ENCODE peak calls at places on chromosomes 11 and 22, in four cellular contexts. F is GM23248, R is neural progenitor cell, N is endothelial cell of umbilical vein. I is an unnamed sample.

GRCh38 chr11:6622261-6623171 is 3.3 kb upstream of the TPP1 start:
- DNase-seq in F (no peak), R (no peak), N (no peak), I (no peak)

GRCh38 chr11:71206186-71206585 is 46.2 kb downstream of the SHANK2 start:
- DNase-seq in F (peak; percentile 29), R (peak; percentile 45), N (no peak), I (peak; percentile 7)

GRCh38 chr22:23065495-23066122 is 4.7 kb upstream of the GNAZ start:
- DNase-seq in F (no peak), R (no peak), N (no peak), I (no peak)

GRCh38 chr11:101741479-101742175 is 157.8 kb upstream of the TRPC6 start:
- DNase-seq in F (no peak), R (no peak), N (no peak), I (no peak)

GRCh38 chr11:106697058-106697457 is 321.2 kb downstream of the GUCY1A2 start:
- DNase-seq in F (peak; percentile 79), R (no peak), N (no peak), I (peak; percentile 66)

GRCh38 chr11:20275987-20276660 is 87.4 kb upstream of the HTATIP2 start:
- DNase-seq in F (no peak), R (peak; percentile 29), N (no peak), I (no peak)

GRCh38 chr22:26285632-26286031 is 116.4 kb downstream of the SEZ6L start:
- DNase-seq in F (no peak), R (no peak), N (no peak), I (no peak)

GRCh38 chr11:47355283-47356128 is 3.0 kb upstream of the MYBPC3 start:
- DNase-seq in F (peak; percentile 97), R (peak; percentile 96), N (peak; percentile 92), I (peak; percentile 97)

GRCh38 chr11:67055812-67056211 is 835 bp upstream of the RHOD start:
- DNase-seq in F (peak; percentile 76), R (peak; percentile 22), N (no peak), I (no peak)

GRCh38 chr11:88552377-88553029 is 215.0 kb upstream of the CTSC start:
- DNase-seq in F (peak; percentile 73), R (peak; percentile 73), N (no peak), I (peak; percentile 41)

GRCh38 chr22:22685586-22685985 is 41.2 kb downstream of the GGTLC2 start:
- DNase-seq in F (no peak), R (no peak), N (no peak), I (no peak)

GRCh38 chr11:62129610-62130497 is 6.0 kb downstream of the INCENP start:
- DNase-seq in F (no peak), R (no peak), N (no peak), I (no peak)

GRCh38 chr11:69588270-69588669 is 52.7 kb upstream of the CCND1 start:
- DNase-seq in F (peak; percentile 95), R (no peak), N (peak; percentile 50), I (peak; percentile 47)

GRCh38 chr11:47003180-47003877 is 66.8 kb downstream of the CSTPP1 start:
- DNase-seq in F (peak; percentile 72), R (no peak), N (no peak), I (no peak)

GRCh38 chr11:130999992-131000770 is 83.9 kb upstream of the SNX19 start:
- DNase-seq in F (peak; percentile 96), R (no peak), N (peak; percentile 80), I (peak; percentile 93)

GRCh38 chr22:19717181-19717580 is 2.9 kb downstream of the SEPTIN5 start:
- DNase-seq in F (no peak), R (no peak), N (no peak), I (no peak)

GRCh38 chr11:124872741-124873140 is 7.5 kb downstream of the ROBO3 start:
- DNase-seq in F (no peak), R (peak; percentile 53), N (no peak), I (no peak)

GRCh38 chr11:8777907-8778767 is 95.5 kb downstream of the RPL27A start:
- DNase-seq in F (peak; percentile 68), R (peak; percentile 31), N (no peak), I (no peak)

GRCh38 chr11:1486054-1486825 is at the start of gene MOB2:
- DNase-seq in F (no peak), R (no peak), N (peak; percentile 43), I (no peak)

GRCh38 chr11:46446343-46446751 is 54.8 kb upstream of the CHRM4 start:
- DNase-seq in F (peak; percentile 22), R (no peak), N (peak; percentile 37), I (peak; percentile 76)

GRCh38 chr22:32926600-32926999 is 125.1 kb downstream of the TIMP3 start:
- DNase-seq in F (peak; percentile 64), R (peak; percentile 50), N (no peak), I (peak; percentile 67)

GRCh38 chr22:48811885-48812284 is 1015.8 kb downstream of the BRD1 start:
- DNase-seq in F (no peak), R (no peak), N (no peak), I (no peak)

GRCh38 chr22:43002198-43002577 is 12.8 kb downstream of the PACSIN2 start:
- DNase-seq in F (peak; percentile 88), R (no peak), N (peak; percentile 72), I (peak; percentile 66)

GRCh38 chr11:1459739-1460395 is 26.7 kb downstream of the MOB2 start:
- DNase-seq in F (no peak), R (no peak), N (no peak), I (no peak)

GRCh38 chr22:23862103-23862502 is 4.4 kb downstream of the SLC2A11 start:
- DNase-seq in F (peak; percentile 61), R (peak; percentile 68), N (peak; percentile 50), I (peak; percentile 52)

GRCh38 chr11:130181295-130182272 is 22.0 kb downstream of the ST14 start:
- DNase-seq in F (peak; percentile 95), R (no peak), N (no peak), I (peak; percentile 80)

GRCh38 chr11:64121637-64122410 is 44.1 kb downstream of the MACROD1 start:
- DNase-seq in F (peak; percentile 61), R (peak; percentile 36), N (no peak), I (peak; percentile 39)

GRCh38 chr22:19872779-19873137 is 18.1 kb upstream of the GNB1L start:
- DNase-seq in F (no peak), R (no peak), N (no peak), I (no peak)

GRCh38 chr11:127965947-127966668 is 621.2 kb downstream of the ETS1 start:
- DNase-seq in F (peak; percentile 55), R (peak; percentile 8), N (no peak), I (peak; percentile 78)

GRCh38 chr11:33109242-33109641 is 52.0 kb downstream of the CSTF3 start:
- DNase-seq in F (no peak), R (no peak), N (no peak), I (no peak)

GRCh38 chr11:114095899-114096298 is 36.4 kb downstream of the ZBTB16 start:
- DNase-seq in F (no peak), R (no peak), N (no peak), I (no peak)
- H3K4me1 ChIP-seq in F (no peaks in the 10 kb centered on the region), R (peaks cover 58% of the 10 kb centered on the region), N (peaks cover 15% of the 10 kb centered on the region), I (peaks cover 79% of the 10 kb centered on the region)

GRCh38 chr11:68352591-68352990 is 40.2 kb downstream of the LRP5 start:
- DNase-seq in F (no peak), R (no peak), N (no peak), I (no peak)
- H3K36me3 ChIP-seq in F (no peaks in the 10 kb centered on the region), R (no peaks in the 10 kb centered on the region), N (peaks cover 14% of the 10 kb centered on the region), I (peaks cover under 1% of the 10 kb centered on the region)

GRCh38 chr11:111362887-111363411 is 16.1 kb downstream of the POU2AF1 start:
- DNase-seq in F (no peak), R (no peak), N (no peak), I (no peak)
- H3K4me1 ChIP-seq in F (no peaks in the 10 kb centered on the region), R (no peaks in the 10 kb centered on the region), N (no peaks in the 10 kb centered on the region), I (no peaks in the 10 kb centered on the region)

DNA sequence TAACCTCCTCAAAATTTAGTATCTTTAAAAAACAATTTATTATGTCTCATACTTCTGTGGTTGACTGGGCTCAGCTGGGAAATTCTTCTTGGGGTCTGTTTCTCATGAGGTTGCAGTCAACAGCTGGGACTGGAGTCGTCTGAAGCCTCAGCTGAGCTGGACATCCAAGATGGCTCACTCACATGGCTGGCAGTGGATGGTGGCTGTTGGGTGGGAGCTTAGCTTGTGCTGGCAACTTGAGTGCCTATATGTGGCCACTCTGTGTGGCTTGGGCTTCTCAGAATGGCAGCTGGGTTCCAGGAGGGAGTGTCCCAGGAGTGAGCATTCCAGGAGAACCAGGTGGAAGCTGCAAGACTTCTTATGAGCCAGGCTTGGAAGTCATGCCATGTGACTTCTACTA is 13.2 kb downstream of the THY1 start:
- DNase-seq in F (no peak), R (no peak), N (no peak), I (no peak)
- H3K36me3 ChIP-seq in F (no peaks in the 10 kb centered on the region), R (no peaks in the 10 kb centered on the region), N (no peaks in the 10 kb centered on the region), I (no peaks in the 10 kb centered on the region)

DNA sequence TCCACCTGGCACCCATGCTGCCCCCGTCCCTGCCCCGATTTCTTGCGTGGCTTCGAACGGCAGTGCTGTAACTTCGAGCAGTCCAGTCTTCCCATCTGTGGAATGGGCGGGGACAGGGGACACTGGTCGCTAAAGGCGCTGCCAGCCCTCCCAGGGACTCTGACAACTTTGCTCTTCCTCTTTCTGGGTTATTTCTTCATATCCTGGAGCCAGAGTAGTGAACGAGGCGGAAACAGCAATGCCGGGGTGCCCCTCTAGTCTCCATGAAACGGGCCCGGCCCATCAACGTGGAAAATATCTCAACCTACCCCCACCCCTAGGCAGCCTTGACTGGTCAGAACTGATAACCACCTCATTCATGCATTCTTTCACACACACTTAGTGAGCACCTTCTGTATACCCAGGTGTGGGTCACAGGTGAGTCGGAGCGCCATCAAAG is 42.8 kb downstream of the TRIOBP start:
- DNase-seq in F (no peak), R (no peak), N (no peak), I (no peak)
- H3K4me1 ChIP-seq in F (peaks cover 45% of the 10 kb centered on the region), R (peaks cover 3% of the 10 kb centered on the region), N (peaks cover 5% of the 10 kb centered on the region), I (peaks cover 40% of the 10 kb centered on the region)

DNA sequence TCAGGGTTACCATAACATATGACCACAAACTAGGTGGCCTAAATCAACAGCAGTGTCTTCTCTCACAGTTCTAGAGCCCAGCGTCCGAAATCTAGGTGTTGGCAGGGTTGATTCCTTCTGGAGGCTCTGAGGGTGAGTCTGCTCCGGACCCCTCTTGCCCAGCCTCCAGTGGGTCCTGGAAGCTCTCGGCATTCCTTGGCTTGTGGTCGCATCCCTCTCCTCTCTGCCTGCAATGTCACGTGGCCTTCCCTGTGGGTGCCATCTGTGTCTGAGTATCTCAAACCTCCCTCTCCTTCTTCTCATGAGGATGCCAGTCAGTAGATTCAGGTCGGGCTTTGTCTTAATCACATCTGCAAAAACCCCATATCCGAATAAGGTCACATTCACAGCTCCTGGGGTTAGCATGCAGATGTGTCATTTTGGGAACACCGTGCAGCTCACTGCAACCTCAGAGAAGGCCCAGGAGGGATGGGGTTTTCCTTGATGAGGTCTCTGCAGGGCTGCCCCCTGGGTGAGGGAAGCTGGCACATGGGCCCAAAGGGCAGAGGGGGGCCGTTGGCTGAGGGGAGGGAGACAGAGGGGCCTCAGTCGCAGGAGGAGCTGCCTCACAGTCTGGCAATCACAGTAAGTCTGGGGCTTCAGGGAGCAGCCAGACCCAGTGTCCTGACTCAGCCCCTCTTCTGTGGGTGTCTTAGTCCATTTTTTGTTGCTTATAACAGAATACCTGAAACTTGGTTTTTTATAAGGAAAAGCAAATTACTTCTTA is 41.2 kb downstream of the PARVG start:
- DNase-seq in F (no peak), R (no peak), N (no peak), I (no peak)
- H3K36me3 ChIP-seq in F (no peaks in the 10 kb centered on the region), R (no peaks in the 10 kb centered on the region), N (no peaks in the 10 kb centered on the region), I (no peaks in the 10 kb centered on the region)

DNA sequence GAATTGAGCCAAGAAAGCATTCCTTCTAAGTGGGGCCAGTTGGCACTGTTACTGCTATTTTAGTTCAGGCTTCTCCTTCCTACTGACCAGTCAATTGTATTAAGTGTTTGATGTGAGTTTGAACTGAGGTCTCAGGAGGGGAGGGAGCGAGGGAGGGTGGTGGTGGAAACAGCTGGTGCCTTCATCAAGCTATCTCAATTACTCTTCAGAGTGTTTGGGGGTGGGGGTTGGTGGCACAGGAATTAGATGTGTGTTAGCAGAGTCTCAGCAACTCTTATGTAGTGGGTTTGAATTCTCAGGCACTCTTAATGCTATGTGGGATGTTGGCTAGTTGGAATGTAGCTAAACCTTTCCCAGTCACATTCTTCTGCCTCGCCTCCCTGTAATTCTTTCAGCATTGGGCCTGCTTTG is 14.5 kb downstream of the CTNND1 start:
- DNase-seq in F (peak; percentile 60), R (peak; percentile 69), N (peak; percentile 89), I (peak; percentile 53)
- H3K4me1 ChIP-seq in F (peaks cover 61% of the 10 kb centered on the region), R (peaks cover 63% of the 10 kb centered on the region), N (peaks cover 86% of the 10 kb centered on the region), I (peaks cover 46% of the 10 kb centered on the region)